ENCODE peak calls at places on chromosomes 7 and 10, in four cellular contexts. W, J, Q and D are unnamed samples.

GRCh38 chr7:83072576-83073517 is 89.8 kb downstream of the PCLO start:
- DNase-seq in J (no peak), W (no peak), Q (no peak), D (no peak)

GRCh38 chr7:22121702-22122474 is 176.2 kb upstream of the CDCA7L start:
- DNase-seq in J (no peak), Q (no peak), W (peak; percentile 33), D (peak; percentile 34)

GRCh38 chr7:79453558-79454324 is at the start of gene MAGI2:
- DNase-seq in W (peak; percentile 84), Q (peak; percentile 87), J (no peak), D (peak; percentile 95)

GRCh38 chr10:117946525-117947070 is 100.1 kb downstream of the RAB11FIP2 start:
- DNase-seq in Q (no peak), W (peak; percentile 29), J (peak; percentile 12), D (no peak)

GRCh38 chr7:100799037-100799896 is 28.1 kb downstream of the EPHB4 start:
- DNase-seq in W (peak; percentile 52), Q (no peak), J (no peak), D (no peak)

GRCh38 chr10:61882621-61883375 is 18.7 kb upstream of the ARID5B start:
- DNase-seq in Q (no peak), J (no peak), W (peak; percentile 58), D (no peak)

GRCh38 chr10:72260588-72261322 is 13.0 kb upstream of the DDIT4 start:
- DNase-seq in J (no peak), W (peak; percentile 62), Q (peak; percentile 96), D (peak; percentile 97)

GRCh38 chr10:4249841-4250496 is 465.0 kb upstream of the KLF6 start:
- DNase-seq in W (no peak), Q (no peak), J (no peak), D (no peak)

GRCh38 chr7:31129067-31129466 is 77.0 kb downstream of the ADCYAP1R1 start:
- DNase-seq in J (no peak), Q (no peak), W (no peak), D (peak; percentile 65)

GRCh38 chr7:31125171-31125570 is 73.1 kb downstream of the ADCYAP1R1 start:
- DNase-seq in J (no peak), Q (no peak), W (no peak), D (peak; percentile 60)

GRCh38 chr7:31123726-31124125 is 71.6 kb downstream of the ADCYAP1R1 start:
- DNase-seq in J (no peak), Q (no peak), W (no peak), D (no peak)

GRCh38 chr7:31123317-31123716 is 71.2 kb downstream of the ADCYAP1R1 start:
- DNase-seq in W (no peak), J (no peak), Q (no peak), D (peak; percentile 59)

DNA sequence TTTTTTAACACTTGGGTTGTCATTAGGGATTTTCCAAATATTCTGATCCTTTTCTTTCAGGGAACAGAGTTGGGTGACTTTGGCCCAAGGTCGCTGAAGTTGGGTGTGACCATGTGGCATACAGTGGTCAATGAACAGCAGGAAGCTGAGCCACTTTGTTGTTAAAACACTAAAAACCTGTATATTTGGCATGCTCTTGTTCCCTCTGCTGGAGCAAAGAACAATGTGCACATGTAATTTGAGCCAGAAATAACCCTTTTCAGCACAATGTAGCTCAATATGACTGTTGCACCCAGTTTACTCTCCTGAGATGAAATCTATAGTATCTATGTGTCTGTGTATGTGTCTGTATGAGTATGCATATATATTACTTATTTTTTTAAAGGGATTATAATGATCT is 74.9 kb downstream of the ADCYAP1R1 start:
- DNase-seq in Q (no peak), W (peak; percentile 18), J (no peak), D (no peak)
- TF ChIP-seq CTCF in Q (peak; percentile 62), W (peak; percentile 37), J (peak; percentile 21), D (peak; percentile 59)

GRCh38 chr10:69801434-69802315 is at the start of gene COL13A1:
- DNase-seq in Q (peak; percentile 75), W (peak; percentile 75), J (no peak), D (no peak)
- TF ChIP-seq CTCF in Q (peak; percentile 1), W (no peak), J (no peak), D (no peak)

DNA sequence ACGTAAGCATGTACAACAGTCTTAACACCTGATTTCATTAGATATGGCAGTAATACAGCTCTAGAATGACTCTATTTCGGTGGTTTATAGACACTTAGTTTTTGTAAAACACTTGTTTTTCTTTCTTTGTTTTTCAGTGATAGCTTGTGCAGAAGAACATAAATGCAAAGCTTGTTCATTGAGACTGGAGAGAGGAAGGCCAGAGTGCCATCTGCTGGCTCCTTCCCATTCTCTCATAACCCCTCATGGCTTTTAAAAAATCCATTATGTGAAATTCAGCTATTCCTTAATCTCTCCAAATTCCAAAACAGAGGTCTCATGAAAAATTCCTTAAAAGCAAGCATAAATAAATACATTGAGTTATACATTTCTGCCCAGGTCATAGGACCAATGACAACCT is 76.3 kb downstream of the CACNB2 start:
- DNase-seq in Q (no peak), W (peak; percentile 62), J (no peak), D (no peak)
- TF ChIP-seq CTCF in Q (peak; percentile 68), W (peak; percentile 65), J (peak; percentile 64), D (peak; percentile 63)

GRCh38 chr10:78923644-78924318 is 145.0 kb upstream of the ZMIZ1 start:
- DNase-seq in J (no peak), W (no peak), Q (no peak), D (no peak)
- TF ChIP-seq CTCF in J (no peak), W (no peak), Q (no peak), D (no peak)